ENCODE peak calls at places on chromosomes 4 and X, in ten cellular contexts. C is hepatocyte; A is stomach; D is WERI-Rb-1; W is aorta; Q is naive thymus-derived CD4-positive, alpha-beta T cell; O is endodermal cell; V is ovary; I is right atrium auricular region; K is tibial artery. Z is an unnamed sample.
A peak's percentile ranks its signal among the peaks of the same experiment; 100 is the strongest.

GRCh38 chr4:76260571-76260970 is 9.1 kb downstream of the FAM47E start:
- DNase-seq in C (no peak), A (no peak), D (no peak), W (no peak), Q (no peak), O (no peak), V (no peak), I (no peak), K (no peak), Z (no peak)

GRCh38 chr4:141131738-141132688 is 1.3 kb downstream of the RNF150 start:
- DNase-seq in C (peak; percentile 31), A (no peak), D (peak; percentile 51), W (peak; percentile 62), Q (no peak), O (peak; percentile 74), V (peak; percentile 55), I (no peak), K (no peak), Z (no peak)

GRCh38 chr4:150938417-150938816 is 76.7 kb downstream of the LRBA start:
- DNase-seq in C (no peak), A (no peak), D (no peak), W (no peak), Q (no peak), O (peak; percentile 64), V (no peak), I (no peak), K (no peak), Z (no peak)

GRCh38 chr4:75919914-75920313 is 17.7 kb upstream of the PPEF2 start:
- DNase-seq in C (peak; percentile 49), A (no peak), D (no peak), W (no peak), Q (no peak), O (no peak), V (no peak), I (no peak), K (no peak), Z (no peak)

GRCh38 chr4:62135565-62136156 is 935.5 kb downstream of the ADGRL3 start:
- DNase-seq in C (no peak), A (no peak), D (no peak), W (no peak), Q (no peak), O (no peak), V (no peak), I (no peak), K (no peak), Z (no peak)

GRCh38 chrX:15242899-15243555 is 26.9 kb downstream of the ASB9 start:
- DNase-seq in C (peak; percentile 69), A (no peak), D (peak; percentile 9), W (no peak), Q (peak; percentile 8), O (no peak), V (no peak), I (no peak), K (no peak), Z (no peak)

GRCh38 chr4:87592124-87592523 is 16.2 kb upstream of the DSPP start:
- DNase-seq in C (no peak), A (no peak), D (no peak), W (no peak), Q (no peak), O (no peak), V (no peak), I (no peak), K (no peak), Z (no peak)

GRCh38 chrX:86830685-86831084 is 682.4 kb downstream of the DACH2 start:
- DNase-seq in C (no peak), A (no peak), D (no peak), W (no peak), Q (no peak), O (no peak), V (no peak), I (no peak), K (no peak), Z (no peak)

GRCh38 chrX:8704184-8704583 is 27.8 kb downstream of the ANOS1 start:
- DNase-seq in C (no peak), A (no peak), D (no peak), W (no peak), Q (no peak), O (no peak), V (no peak), I (no peak), K (no peak), Z (no peak)

GRCh38 chrX:23513121-23513520 is 154.2 kb upstream of the PRDX4 start:
- DNase-seq in C (no peak), A (no peak), D (no peak), W (no peak), Q (no peak), O (peak; percentile 57), V (no peak), I (no peak), K (no peak), Z (no peak)

GRCh38 chr4:81165853-81166430 is 49.1 kb downstream of the PRKG2 start:
- DNase-seq in C (no peak), A (no peak), D (no peak), W (no peak), Q (no peak), O (no peak), V (no peak), I (no peak), K (no peak), Z (no peak)

GRCh38 chr4:101348367-101348827 is 1.1 kb upstream of the PPP3CA start:
- DNase-seq in C (no peak), A (peak; percentile 38), D (no peak), W (no peak), Q (no peak), O (no peak), V (no peak), I (peak; percentile 61), K (peak; percentile 48), Z (no peak)

GRCh38 chr4:74014332-74014731 is 15.9 kb upstream of the CXCL5 start:
- DNase-seq in C (no peak), A (no peak), D (no peak), W (no peak), Q (no peak), O (no peak), V (no peak), I (no peak), K (no peak), Z (no peak)

DNA sequence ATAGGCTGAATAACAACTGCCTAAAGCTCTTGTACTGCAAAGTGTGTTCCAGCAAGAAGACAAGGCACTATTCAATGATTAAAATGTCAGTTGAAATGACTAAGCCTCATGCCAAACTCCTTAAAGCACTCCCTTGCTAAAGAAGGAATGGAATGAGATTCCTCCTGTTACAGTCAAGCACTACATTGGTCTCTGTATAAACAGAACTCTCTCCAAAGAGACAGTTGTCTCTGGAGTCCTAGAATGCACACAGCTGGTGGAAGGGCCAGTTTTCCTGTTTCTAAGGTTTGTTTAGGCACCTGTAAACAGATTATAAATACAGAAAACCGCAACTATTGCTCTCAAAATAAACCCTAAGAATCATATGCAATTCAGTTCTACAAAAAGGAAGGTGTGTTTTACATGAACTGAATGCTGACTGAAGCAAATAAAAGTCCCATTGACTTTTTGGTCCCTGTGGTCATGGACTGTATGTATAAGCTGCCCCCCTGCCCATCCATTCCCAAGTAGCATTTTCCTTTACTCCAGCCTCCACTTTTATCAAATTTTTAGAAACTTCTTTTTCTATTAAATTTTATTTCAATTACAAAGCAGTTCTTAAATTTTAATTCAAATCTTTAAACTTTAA is 47.0 kb downstream of the FAT1 start:
- DNase-seq in C (peak; percentile 36), A (no peak), D (no peak), W (no peak), Q (no peak), O (no peak), V (no peak), I (no peak), K (no peak), Z (no peak)
- H3K27ac ChIP-seq in C (peak overlapping the region; percentile 14), A (peak overlapping the region; percentile 45), D (no peak overlapping the region), W (no peak overlapping the region), Q (no peak overlapping the region), O (peak overlapping the region; percentile 28), V (no peak overlapping the region), I (peak overlapping the region; percentile 78), K (peak overlapping the region; percentile 25), Z (no peak overlapping the region)

GRCh38 chrX:41473936-41474725 is 27.0 kb downstream of the NYX start:
- DNase-seq in C (no peak), A (no peak), D (no peak), W (no peak), Q (no peak), O (no peak), V (no peak), I (no peak), K (no peak), Z (no peak)
- H3K27ac ChIP-seq in C (no peak overlapping the region), A (no peak overlapping the region), D (no peak overlapping the region), W (no peak overlapping the region), Q (no peak overlapping the region), O (peak overlapping the region; percentile 98), V (no peak overlapping the region), I (no peak overlapping the region), K (no peak overlapping the region), Z (peak overlapping the region; percentile 64)

GRCh38 chr4:38821739-38822138 is 17.1 kb upstream of the TLR1 start:
- DNase-seq in C (no peak), A (no peak), D (no peak), W (no peak), Q (no peak), O (no peak), V (no peak), I (no peak), K (no peak), Z (no peak)

GRCh38 chr4:38818441-38818976 is 13.9 kb upstream of the TLR1 start:
- DNase-seq in C (peak; percentile 9), A (no peak), D (no peak), W (no peak), Q (no peak), O (no peak), V (no peak), I (no peak), K (no peak), Z (no peak)

GRCh38 chr4:38819569-38819968 is 15.0 kb upstream of the TLR1 start:
- DNase-seq in C (no peak), A (no peak), D (no peak), W (no peak), Q (no peak), O (no peak), V (no peak), I (no peak), K (no peak), Z (no peak)

GRCh38 chr4:38822748-38823303 is 18.2 kb upstream of the TLR1 start:
- DNase-seq in C (no peak), A (no peak), D (no peak), W (no peak), Q (no peak), O (no peak), V (no peak), I (no peak), K (no peak), Z (no peak)

GRCh38 chr4:38820329-38821061 is 15.9 kb upstream of the TLR1 start:
- DNase-seq in C (no peak), A (no peak), D (no peak), W (no peak), Q (no peak), O (no peak), V (no peak), I (no peak), K (no peak), Z (no peak)
- H3K27ac ChIP-seq in C (no peak overlapping the region), A (no peak overlapping the region), D (no peak overlapping the region), W (no peak overlapping the region), Q (no peak overlapping the region), O (no peak overlapping the region), V (no peak overlapping the region), I (no peak overlapping the region), K (no peak overlapping the region), Z (no peak overlapping the region)

DNA sequence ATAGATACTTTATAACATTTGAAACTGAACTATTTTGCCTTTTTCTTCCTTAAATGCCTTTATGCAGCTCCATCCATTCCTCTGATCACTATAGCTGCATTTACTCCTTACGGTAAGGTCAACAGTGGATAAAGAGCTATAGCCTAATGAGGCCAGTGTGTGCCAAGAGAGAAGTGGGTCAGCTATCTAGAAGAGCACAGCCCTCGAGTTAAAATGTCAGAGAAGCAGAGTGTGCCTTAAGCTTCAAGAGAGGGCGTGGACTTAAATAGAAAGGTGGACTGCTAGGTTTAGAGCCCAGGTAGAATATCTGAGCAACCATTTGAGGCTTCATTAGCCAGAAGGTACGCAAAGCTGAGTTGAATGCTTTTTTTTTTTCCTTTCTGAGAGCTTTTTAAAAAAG is 347.4 kb downstream of the BMPR1B start:
- DNase-seq in C (no peak), A (no peak), D (no peak), W (no peak), Q (no peak), O (no peak), V (no peak), I (no peak), K (no peak), Z (no peak)
- H3K27ac ChIP-seq in C (no peak overlapping the region), A (no peak overlapping the region), D (no peak overlapping the region), W (no peak overlapping the region), Q (no peak overlapping the region), O (no peak overlapping the region), V (no peak overlapping the region), I (no peak overlapping the region), K (no peak overlapping the region), Z (no peak overlapping the region)

Z was measured in caudate nucleus.